ENCODE peak calls at places on chromosomes 12 and 14, in nine cellular contexts. One of them, this sample, is unnamed.
A peak's percentile ranks its signal among the peaks of the same experiment; 100 is the strongest.

GRCh38 chr12:50637870-50638481 is 125.9 kb upstream of the ATF1 start:
- DNase-seq in pulmonary artery endothelial cell: no peak
- DNase-seq in SHP77: peak; percentile 27
- DNase-seq in substantia nigra: no peak
- DNase-seq in hippocampal formation: peak; percentile 91
- DNase-seq in endothelial cell: no peak
- DNase-seq in activated CD8-positive, alpha-beta T cell treated with anti-CD3 and anti-CD28 coated beads for 36 hours: no peak
- DNase-seq in DMS 273 treated with DMSO at 0.1 percent for 48 hours: no peak
- DNase-seq in mesothelial cell of epicardium: no peak
- DNase-seq in this sample: peak; percentile 46

GRCh38 chr14:92135269-92135668 is 13.5 kb downstream of the CPSF2 start:
- DNase-seq in activated CD8-positive, alpha-beta T cell treated with anti-CD3 and anti-CD28 coated beads for 36 hours: no peak
- DNase-seq in hippocampal formation: peak; percentile 24
- DNase-seq in DMS 273 treated with DMSO at 0.1 percent for 48 hours: peak; percentile 37
- DNase-seq in endothelial cell: no peak
- DNase-seq in pulmonary artery endothelial cell: no peak
- DNase-seq in mesothelial cell of epicardium: no peak
- DNase-seq in SHP77: no peak
- DNase-seq in substantia nigra: no peak
- DNase-seq in this sample: peak; percentile 5

GRCh38 chr12:18895946-18896345 is 158.0 kb downstream of the CAPZA3 start:
- DNase-seq in pulmonary artery endothelial cell: no peak
- DNase-seq in mesothelial cell of epicardium: no peak
- DNase-seq in endothelial cell: no peak
- DNase-seq in DMS 273 treated with DMSO at 0.1 percent for 48 hours: no peak
- DNase-seq in SHP77: no peak
- DNase-seq in substantia nigra: no peak
- DNase-seq in activated CD8-positive, alpha-beta T cell treated with anti-CD3 and anti-CD28 coated beads for 36 hours: no peak
- DNase-seq in hippocampal formation: no peak
- DNase-seq in this sample: no peak

GRCh38 chr12:111022386-111022785 is 102.0 kb upstream of the MYL2 start:
- DNase-seq in DMS 273 treated with DMSO at 0.1 percent for 48 hours: no peak
- DNase-seq in pulmonary artery endothelial cell: no peak
- DNase-seq in endothelial cell: no peak
- DNase-seq in SHP77: no peak
- DNase-seq in hippocampal formation: no peak
- DNase-seq in activated CD8-positive, alpha-beta T cell treated with anti-CD3 and anti-CD28 coated beads for 36 hours: no peak
- DNase-seq in mesothelial cell of epicardium: no peak
- DNase-seq in substantia nigra: no peak
- DNase-seq in this sample: no peak

GRCh38 chr14:86838363-86838762 is 1154.6 kb downstream of the GALC start:
- DNase-seq in substantia nigra: no peak
- DNase-seq in DMS 273 treated with DMSO at 0.1 percent for 48 hours: no peak
- DNase-seq in pulmonary artery endothelial cell: no peak
- DNase-seq in activated CD8-positive, alpha-beta T cell treated with anti-CD3 and anti-CD28 coated beads for 36 hours: peak; percentile 30
- DNase-seq in endothelial cell: no peak
- DNase-seq in mesothelial cell of epicardium: no peak
- DNase-seq in hippocampal formation: no peak
- DNase-seq in SHP77: no peak
- DNase-seq in this sample: no peak

GRCh38 chr14:73625686-73626085 is 13.4 kb downstream of the ACOT6 start:
- DNase-seq in SHP77: no peak
- DNase-seq in endothelial cell: no peak
- DNase-seq in hippocampal formation: no peak
- DNase-seq in pulmonary artery endothelial cell: no peak
- DNase-seq in substantia nigra: no peak
- DNase-seq in DMS 273 treated with DMSO at 0.1 percent for 48 hours: no peak
- DNase-seq in activated CD8-positive, alpha-beta T cell treated with anti-CD3 and anti-CD28 coated beads for 36 hours: no peak
- DNase-seq in mesothelial cell of epicardium: no peak
- DNase-seq in this sample: no peak

GRCh38 chr12:132597333-132598283 is 12.8 kb downstream of the LRCOL1 start:
- DNase-seq in mesothelial cell of epicardium: peak; percentile 68
- DNase-seq in DMS 273 treated with DMSO at 0.1 percent for 48 hours: no peak
- DNase-seq in endothelial cell: no peak
- DNase-seq in activated CD8-positive, alpha-beta T cell treated with anti-CD3 and anti-CD28 coated beads for 36 hours: peak; percentile 52
- DNase-seq in SHP77: no peak
- DNase-seq in pulmonary artery endothelial cell: no peak
- DNase-seq in substantia nigra: no peak
- DNase-seq in hippocampal formation: no peak
- DNase-seq in this sample: peak; percentile 12

GRCh38 chr12:31896514-31897039 is 62.6 kb upstream of the RESF1 start:
- DNase-seq in hippocampal formation: no peak
- DNase-seq in substantia nigra: no peak
- DNase-seq in activated CD8-positive, alpha-beta T cell treated with anti-CD3 and anti-CD28 coated beads for 36 hours: peak; percentile 94
- DNase-seq in SHP77: no peak
- DNase-seq in endothelial cell: no peak
- DNase-seq in pulmonary artery endothelial cell: peak; percentile 80
- DNase-seq in mesothelial cell of epicardium: no peak
- DNase-seq in DMS 273 treated with DMSO at 0.1 percent for 48 hours: no peak
- DNase-seq in this sample: no peak

GRCh38 chr14:29166507-29166906 is 399.9 kb downstream of the FOXG1 start:
- DNase-seq in mesothelial cell of epicardium: no peak
- DNase-seq in pulmonary artery endothelial cell: no peak
- DNase-seq in hippocampal formation: no peak
- DNase-seq in SHP77: no peak
- DNase-seq in DMS 273 treated with DMSO at 0.1 percent for 48 hours: no peak
- DNase-seq in substantia nigra: no peak
- DNase-seq in activated CD8-positive, alpha-beta T cell treated with anti-CD3 and anti-CD28 coated beads for 36 hours: no peak
- DNase-seq in endothelial cell: no peak
- DNase-seq in this sample: no peak

GRCh38 chr14:44700184-44700583 is 193.1 kb upstream of the FSCB start:
- DNase-seq in mesothelial cell of epicardium: no peak
- DNase-seq in SHP77: no peak
- DNase-seq in pulmonary artery endothelial cell: no peak
- DNase-seq in activated CD8-positive, alpha-beta T cell treated with anti-CD3 and anti-CD28 coated beads for 36 hours: no peak
- DNase-seq in endothelial cell: no peak
- DNase-seq in DMS 273 treated with DMSO at 0.1 percent for 48 hours: no peak
- DNase-seq in hippocampal formation: no peak
- DNase-seq in substantia nigra: no peak
- DNase-seq in this sample: peak; percentile 63